ENCODE peak calls at places on chromosomes 12 and 14, in nine cellular contexts. One of them, this sample, is unnamed.

GRCh38 chr12:115457798-115458197 is 773.8 kb upstream of the TBX3 start:
- DNase-seq in cardiac muscle cell: no peak
- DNase-seq in neural progenitor cell: no peak
- DNase-seq in choroid plexus epithelial cell: no peak
- DNase-seq in breast epithelium: no peak
- DNase-seq in IMR-90: no peak
- DNase-seq in pancreas: no peak
- DNase-seq in GM06990: no peak
- DNase-seq in AG09309: no peak
- DNase-seq in this sample: no peak

GRCh38 chr12:68416826-68417225 is 84.7 kb upstream of the MDM1 start:
- DNase-seq in GM06990: no peak
- DNase-seq in cardiac muscle cell: no peak
- DNase-seq in IMR-90: peak
- DNase-seq in choroid plexus epithelial cell: no peak
- DNase-seq in neural progenitor cell: no peak
- DNase-seq in breast epithelium: no peak
- DNase-seq in AG09309: no peak
- DNase-seq in pancreas: no peak
- DNase-seq in this sample: no peak

GRCh38 chr14:75213172-75213571 is 36.8 kb upstream of the TMED10 start:
- DNase-seq in IMR-90: peak
- DNase-seq in pancreas: no peak
- DNase-seq in GM06990: no peak
- DNase-seq in choroid plexus epithelial cell: peak
- DNase-seq in breast epithelium: no peak
- DNase-seq in AG09309: no peak
- DNase-seq in neural progenitor cell: no peak
- DNase-seq in cardiac muscle cell: no peak
- DNase-seq in this sample: no peak

GRCh38 chr14:70726651-70727375 is 82.5 kb downstream of the MAP3K9 start:
- DNase-seq in breast epithelium: no peak
- DNase-seq in AG09309: no peak
- DNase-seq in IMR-90: no peak
- DNase-seq in choroid plexus epithelial cell: peak
- DNase-seq in cardiac muscle cell: no peak
- DNase-seq in GM06990: no peak
- DNase-seq in neural progenitor cell: no peak
- DNase-seq in pancreas: no peak
- DNase-seq in this sample: no peak

GRCh38 chr14:69713127-69713800 is 53.7 kb upstream of the SRSF5 start:
- DNase-seq in IMR-90: no peak
- DNase-seq in cardiac muscle cell: peak
- DNase-seq in pancreas: peak
- DNase-seq in choroid plexus epithelial cell: no peak
- DNase-seq in GM06990: no peak
- DNase-seq in breast epithelium: peak
- DNase-seq in AG09309: no peak
- DNase-seq in neural progenitor cell: peak
- DNase-seq in this sample: no peak

GRCh38 chr14:31955941-31956579 is 121.0 kb upstream of the ARHGAP5 start:
- DNase-seq in breast epithelium: no peak
- DNase-seq in AG09309: no peak
- DNase-seq in cardiac muscle cell: no peak
- DNase-seq in pancreas: no peak
- DNase-seq in IMR-90: peak
- DNase-seq in choroid plexus epithelial cell: no peak
- DNase-seq in neural progenitor cell: no peak
- DNase-seq in GM06990: no peak
- DNase-seq in this sample: no peak

GRCh38 chr12:106112094-106112822 is 26.5 kb downstream of the NUAK1 start:
- DNase-seq in cardiac muscle cell: no peak
- DNase-seq in pancreas: no peak
- DNase-seq in IMR-90: peak
- DNase-seq in GM06990: no peak
- DNase-seq in neural progenitor cell: no peak
- DNase-seq in AG09309: no peak
- DNase-seq in breast epithelium: peak
- DNase-seq in choroid plexus epithelial cell: no peak
- DNase-seq in this sample: no peak

GRCh38 chr12:45839917-45840316 is 110.4 kb downstream of the ARID2 start:
- DNase-seq in cardiac muscle cell: no peak
- DNase-seq in breast epithelium: no peak
- DNase-seq in pancreas: no peak
- DNase-seq in neural progenitor cell: no peak
- DNase-seq in AG09309: no peak
- DNase-seq in IMR-90: no peak
- DNase-seq in choroid plexus epithelial cell: no peak
- DNase-seq in GM06990: no peak
- DNase-seq in this sample: no peak

GRCh38 chr12:131671871-131672270 is 39.0 kb upstream of the SFSWAP start:
- DNase-seq in choroid plexus epithelial cell: no peak
- DNase-seq in neural progenitor cell: no peak
- DNase-seq in AG09309: no peak
- DNase-seq in GM06990: no peak
- DNase-seq in pancreas: no peak
- DNase-seq in cardiac muscle cell: peak
- DNase-seq in IMR-90: no peak
- DNase-seq in breast epithelium: no peak
- DNase-seq in this sample: no peak

GRCh38 chr14:75342762-75343599 is 64.4 kb downstream of the FOS start:
- DNase-seq in AG09309: no peak
- DNase-seq in breast epithelium: no peak
- DNase-seq in GM06990: peak
- DNase-seq in choroid plexus epithelial cell: no peak
- DNase-seq in IMR-90: no peak
- DNase-seq in neural progenitor cell: no peak
- DNase-seq in pancreas: no peak
- DNase-seq in cardiac muscle cell: no peak
- DNase-seq in this sample: no peak

GRCh38 chr12:120739821-120740613 is 14.4 kb downstream of the ACADS start:
- DNase-seq in IMR-90: no peak
- DNase-seq in breast epithelium: no peak
- DNase-seq in choroid plexus epithelial cell: no peak
- DNase-seq in pancreas: peak
- DNase-seq in cardiac muscle cell: no peak
- DNase-seq in GM06990: no peak
- DNase-seq in neural progenitor cell: peak
- DNase-seq in AG09309: no peak
- DNase-seq in this sample: no peak

GRCh38 chr12:120739031-120739762 is 13.6 kb downstream of the ACADS start:
- DNase-seq in GM06990: no peak
- DNase-seq in pancreas: peak
- DNase-seq in choroid plexus epithelial cell: no peak
- DNase-seq in AG09309: no peak
- DNase-seq in cardiac muscle cell: no peak
- DNase-seq in neural progenitor cell: no peak
- DNase-seq in IMR-90: no peak
- DNase-seq in breast epithelium: no peak
- DNase-seq in this sample: no peak

GRCh38 chr12:120742207-120742536 is 16.5 kb downstream of the ACADS start:
- DNase-seq in choroid plexus epithelial cell: no peak
- DNase-seq in cardiac muscle cell: no peak
- DNase-seq in neural progenitor cell: no peak
- DNase-seq in GM06990: no peak
- DNase-seq in AG09309: no peak
- DNase-seq in pancreas: peak
- DNase-seq in IMR-90: no peak
- DNase-seq in breast epithelium: no peak
- DNase-seq in this sample: no peak

GRCh38 chr12:120740871-120741270 is 15.2 kb downstream of the ACADS start:
- DNase-seq in cardiac muscle cell: no peak
- DNase-seq in choroid plexus epithelial cell: no peak
- DNase-seq in pancreas: peak
- DNase-seq in neural progenitor cell: no peak
- DNase-seq in IMR-90: no peak
- DNase-seq in AG09309: no peak
- DNase-seq in breast epithelium: no peak
- DNase-seq in GM06990: no peak
- DNase-seq in this sample: no peak

GRCh38 chr12:120741476-120742206 is 16.0 kb downstream of the ACADS start:
- DNase-seq in AG09309: no peak
- DNase-seq in neural progenitor cell: no peak
- DNase-seq in cardiac muscle cell: no peak
- DNase-seq in breast epithelium: no peak
- DNase-seq in pancreas: peak
- DNase-seq in IMR-90: no peak
- DNase-seq in GM06990: no peak
- DNase-seq in choroid plexus epithelial cell: no peak
- DNase-seq in this sample: no peak
- H3K4me3 ChIP-seq in AG09309: no peak
- H3K4me3 ChIP-seq in neural progenitor cell: no peak
- H3K4me3 ChIP-seq in cardiac muscle cell: no peak
- H3K4me3 ChIP-seq in breast epithelium: no peak
- H3K4me3 ChIP-seq in pancreas: no peak
- H3K4me3 ChIP-seq in IMR-90: no peak
- H3K4me3 ChIP-seq in GM06990: no peak
- H3K4me3 ChIP-seq in choroid plexus epithelial cell: no peak
- H3K4me3 ChIP-seq in this sample: no peak

GRCh38 chr12:105092336-105092735 is 8.1 kb upstream of the ALDH1L2 start:
- DNase-seq in pancreas: no peak
- DNase-seq in IMR-90: no peak
- DNase-seq in AG09309: no peak
- DNase-seq in cardiac muscle cell: no peak
- DNase-seq in choroid plexus epithelial cell: no peak
- DNase-seq in neural progenitor cell: peak
- DNase-seq in breast epithelium: peak
- DNase-seq in GM06990: no peak
- DNase-seq in this sample: no peak
- TF ChIP-seq CTCF in pancreas: no peak
- TF ChIP-seq CTCF in IMR-90: no peak
- TF ChIP-seq CTCF in AG09309: no peak
- TF ChIP-seq CTCF in cardiac muscle cell: no peak
- TF ChIP-seq CTCF in choroid plexus epithelial cell: no peak
- TF ChIP-seq CTCF in neural progenitor cell: no peak
- TF ChIP-seq CTCF in breast epithelium: peak
- TF ChIP-seq CTCF in GM06990: no peak
- TF ChIP-seq CTCF in this sample: no peak

GRCh38 chr14:78946949-78947348 is 776.8 kb downstream of the NRXN3 start:
- DNase-seq in breast epithelium: no peak
- DNase-seq in AG09309: no peak
- DNase-seq in GM06990: no peak
- DNase-seq in cardiac muscle cell: no peak
- DNase-seq in pancreas: no peak
- DNase-seq in IMR-90: no peak
- DNase-seq in neural progenitor cell: peak
- DNase-seq in choroid plexus epithelial cell: no peak
- DNase-seq in this sample: no peak

GRCh38 chr14:78947681-78948080 is 777.5 kb downstream of the NRXN3 start:
- DNase-seq in GM06990: no peak
- DNase-seq in IMR-90: no peak
- DNase-seq in pancreas: no peak
- DNase-seq in choroid plexus epithelial cell: no peak
- DNase-seq in neural progenitor cell: no peak
- DNase-seq in breast epithelium: no peak
- DNase-seq in cardiac muscle cell: no peak
- DNase-seq in AG09309: no peak
- DNase-seq in this sample: no peak

DNA sequence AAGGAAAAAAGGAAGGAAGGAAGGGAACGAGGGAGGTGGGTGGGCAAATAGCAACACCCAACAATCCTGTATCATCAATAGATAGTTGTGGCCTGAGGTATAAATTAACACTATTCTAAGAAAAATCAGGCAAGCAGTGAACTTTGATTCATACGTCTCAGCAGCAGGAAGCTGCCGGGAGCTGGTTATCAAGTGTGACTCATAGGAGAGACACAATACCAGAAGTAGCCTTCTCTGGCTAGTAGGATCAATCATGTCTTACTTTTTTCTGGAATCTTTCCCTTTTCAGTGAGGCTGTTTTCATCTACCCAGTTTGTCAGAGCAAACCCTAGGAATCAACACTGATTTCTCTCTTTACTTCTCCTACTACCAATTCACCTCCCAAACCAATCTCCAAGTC is 780.5 kb downstream of the NRXN3 start:
- DNase-seq in AG09309: no peak
- DNase-seq in IMR-90: peak
- DNase-seq in neural progenitor cell: no peak
- DNase-seq in GM06990: no peak
- DNase-seq in choroid plexus epithelial cell: peak
- DNase-seq in pancreas: no peak
- DNase-seq in cardiac muscle cell: no peak
- DNase-seq in breast epithelium: no peak
- DNase-seq in this sample: no peak
- H3K4me3 ChIP-seq in AG09309: no peak
- H3K4me3 ChIP-seq in IMR-90: no peak
- H3K4me3 ChIP-seq in neural progenitor cell: no peak
- H3K4me3 ChIP-seq in GM06990: no peak
- H3K4me3 ChIP-seq in choroid plexus epithelial cell: no peak
- H3K4me3 ChIP-seq in pancreas: no peak
- H3K4me3 ChIP-seq in cardiac muscle cell: no peak
- H3K4me3 ChIP-seq in breast epithelium: no peak
- H3K4me3 ChIP-seq in this sample: no peak

GRCh38 chr14:28142400-28143015 is 624.1 kb upstream of the FOXG1 start:
- DNase-seq in cardiac muscle cell: peak
- DNase-seq in AG09309: no peak
- DNase-seq in choroid plexus epithelial cell: peak
- DNase-seq in pancreas: no peak
- DNase-seq in IMR-90: no peak
- DNase-seq in neural progenitor cell: peak
- DNase-seq in GM06990: no peak
- DNase-seq in breast epithelium: no peak
- DNase-seq in this sample: no peak
- TF ChIP-seq CTCF in cardiac muscle cell: peak
- TF ChIP-seq CTCF in AG09309: no peak
- TF ChIP-seq CTCF in choroid plexus epithelial cell: peak
- TF ChIP-seq CTCF in pancreas: no peak
- TF ChIP-seq CTCF in IMR-90: no peak
- TF ChIP-seq CTCF in neural progenitor cell: peak
- TF ChIP-seq CTCF in GM06990: no peak
- TF ChIP-seq CTCF in breast epithelium: no peak
- TF ChIP-seq CTCF in this sample: no peak

GRCh38 chr12:121925361-121925725 is 7.0 kb downstream of the CFAP251 start:
- DNase-seq in pancreas: no peak
- DNase-seq in neural progenitor cell: no peak
- DNase-seq in breast epithelium: no peak
- DNase-seq in GM06990: no peak
- DNase-seq in AG09309: peak
- DNase-seq in IMR-90: peak
- DNase-seq in cardiac muscle cell: no peak
- DNase-seq in choroid plexus epithelial cell: peak
- DNase-seq in this sample: no peak
- H3K4me3 ChIP-seq in pancreas: no peak
- H3K4me3 ChIP-seq in neural progenitor cell: no peak
- H3K4me3 ChIP-seq in breast epithelium: no peak
- H3K4me3 ChIP-seq in GM06990: no peak
- H3K4me3 ChIP-seq in AG09309: no peak
- H3K4me3 ChIP-seq in IMR-90: no peak
- H3K4me3 ChIP-seq in cardiac muscle cell: no peak
- H3K4me3 ChIP-seq in choroid plexus epithelial cell: peak
- H3K4me3 ChIP-seq in this sample: no peak

GRCh38 chr12:120314220-120314619 is 12.1 kb downstream of the SIRT4 start:
- DNase-seq in pancreas: no peak
- DNase-seq in choroid plexus epithelial cell: peak
- DNase-seq in GM06990: no peak
- DNase-seq in cardiac muscle cell: no peak
- DNase-seq in IMR-90: no peak
- DNase-seq in AG09309: no peak
- DNase-seq in breast epithelium: no peak
- DNase-seq in neural progenitor cell: peak
- DNase-seq in this sample: no peak
- TF ChIP-seq CTCF in pancreas: no peak
- TF ChIP-seq CTCF in choroid plexus epithelial cell: peak
- TF ChIP-seq CTCF in GM06990: peak
- TF ChIP-seq CTCF in cardiac muscle cell: peak
- TF ChIP-seq CTCF in IMR-90: peak
- TF ChIP-seq CTCF in AG09309: peak
- TF ChIP-seq CTCF in breast epithelium: no peak
- TF ChIP-seq CTCF in neural progenitor cell: peak
- TF ChIP-seq CTCF in this sample: peak